ENCODE peak calls at places on chromosomes 11 and 22, in five cellular contexts. O is CD8-positive, alpha-beta T cell; X is tibial nerve; T is colonic mucosa; K is lung. E is an unnamed sample. For H3K4me1, the result is how much of the 10 kb centered on the place peaks cover.

GRCh38 chr22:28188480-28188879 is 269.4 kb upstream of the PITPNB start:
- DNase-seq in O (no peak), X (no peak), T (no peak), K (no peak), E (no peak)

GRCh38 chr11:22809893-22810292 is 19.7 kb downstream of the SVIP start:
- DNase-seq in O (no peak), X (no peak), T (no peak), K (no peak), E (no peak)

GRCh38 chr11:9604134-9604533 is 30.7 kb downstream of the WEE1 start:
- DNase-seq in O (no peak), X (no peak), T (no peak), K (no peak), E (no peak)

GRCh38 chr11:67581469-67581868 is 2.1 kb upstream of the GSTP1 start:
- DNase-seq in O (no peak), X (no peak), T (peak), K (peak), E (no peak)

GRCh38 chr11:110128161-110128560 is 35.0 kb downstream of the ZC3H12C start:
- DNase-seq in O (no peak), X (no peak), T (no peak), K (no peak), E (peak)

GRCh38 chr22:29268511-29269229 is 602 bp downstream of the EWSR1 start:
- DNase-seq in O (peak), X (no peak), T (no peak), K (peak), E (peak)

GRCh38 chr22:37214431-37215025 is 2.3 kb upstream of the SSTR3 start:
- DNase-seq in O (no peak), X (no peak), T (no peak), K (no peak), E (no peak)

GRCh38 chr11:55920537-55920936 is 6.2 kb upstream of the OR5W2 start:
- DNase-seq in O (no peak), X (no peak), T (no peak), K (no peak), E (no peak)

GRCh38 chr11:126588630-126589491 is 233.4 kb downstream of the ST3GAL4 start:
- DNase-seq in O (no peak), X (no peak), T (no peak), K (no peak), E (no peak)

GRCh38 chr11:112339566-112339965 is 78.9 kb upstream of the PLET1 start:
- DNase-seq in O (no peak), X (no peak), T (no peak), K (no peak), E (peak)

GRCh38 chr22:43305806-43306205 is 37.4 kb downstream of the SCUBE1 start:
- DNase-seq in O (no peak), X (no peak), T (no peak), K (no peak), E (no peak)

GRCh38 chr11:34793666-34794065 is 122.5 kb downstream of the APIP start:
- DNase-seq in O (no peak), X (no peak), T (no peak), K (no peak), E (no peak)

GRCh38 chr11:74647404-74647803 is 55.0 kb downstream of the POLD3 start:
- DNase-seq in O (no peak), X (no peak), T (no peak), K (no peak), E (no peak)

GRCh38 chr11:79957702-79958101 is 516.9 kb upstream of the TENM4 start:
- DNase-seq in O (no peak), X (no peak), T (no peak), K (no peak), E (no peak)

GRCh38 chr11:16154715-16155396 is 201.5 kb downstream of the SOX6 start:
- DNase-seq in O (no peak), X (no peak), T (no peak), K (peak), E (peak)

GRCh38 chr22:30246962-30247376 is 410 bp upstream of the LIF start:
- DNase-seq in O (no peak), X (no peak), T (peak), K (no peak), E (no peak)

GRCh38 chr11:129278586-129279319 is 86.6 kb upstream of the ARHGAP32 start:
- DNase-seq in O (no peak), X (no peak), T (no peak), K (no peak), E (peak)

GRCh38 chr22:20418211-20418788 is 19.3 kb downstream of the SCARF2 start:
- DNase-seq in O (peak), X (peak), T (peak), K (peak), E (no peak)

GRCh38 chr11:64572143-64572542 is 18.9 kb upstream of the SLC22A12 start:
- DNase-seq in O (no peak), X (no peak), T (no peak), K (no peak), E (no peak)

GRCh38 chr11:12157241-12157661 is 46.9 kb downstream of the MICAL2 start:
- DNase-seq in O (no peak), X (no peak), T (no peak), K (no peak), E (no peak)

DNA sequence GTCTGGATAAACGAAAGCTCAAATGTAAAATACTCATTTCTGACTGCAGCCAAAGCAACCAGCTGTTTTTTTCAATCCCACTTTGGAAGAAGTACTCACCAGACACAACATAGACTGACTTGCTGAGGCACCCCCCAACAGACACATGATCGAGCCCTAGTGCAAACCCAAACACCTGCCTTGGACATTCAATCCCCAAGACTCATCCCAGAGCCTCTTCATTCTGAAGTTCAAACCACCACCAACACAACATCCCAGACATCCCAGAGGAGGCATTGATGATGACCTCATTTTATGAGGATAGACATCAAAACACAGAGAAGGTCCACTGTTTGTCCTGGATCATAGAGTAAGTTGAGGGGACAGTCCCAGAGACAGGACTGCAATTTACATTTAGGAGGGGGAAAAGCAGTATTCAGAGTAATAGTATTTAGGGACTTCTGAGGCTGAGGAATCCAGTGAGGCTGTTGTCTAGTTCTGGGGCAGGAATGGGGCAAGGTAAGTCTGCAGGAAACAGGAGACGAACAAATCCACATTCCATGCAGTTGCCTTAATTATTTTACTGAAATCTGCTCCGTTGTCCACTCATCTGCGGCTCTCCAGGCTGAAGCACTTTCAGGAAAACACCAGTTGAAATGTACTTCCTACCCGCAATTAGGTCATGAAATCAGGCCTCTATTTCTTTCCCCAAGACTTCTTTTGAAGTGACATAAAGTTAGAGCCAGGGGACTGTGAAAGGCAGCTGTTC is 54.8 kb downstream of the CLPB start:
- DNase-seq in O (no peak), X (no peak), T (no peak), K (no peak), E (no peak)
- H3K27ac ChIP-seq in O (no peak), X (no peak), T (no peak), K (no peak), E (no peak)

DNA sequence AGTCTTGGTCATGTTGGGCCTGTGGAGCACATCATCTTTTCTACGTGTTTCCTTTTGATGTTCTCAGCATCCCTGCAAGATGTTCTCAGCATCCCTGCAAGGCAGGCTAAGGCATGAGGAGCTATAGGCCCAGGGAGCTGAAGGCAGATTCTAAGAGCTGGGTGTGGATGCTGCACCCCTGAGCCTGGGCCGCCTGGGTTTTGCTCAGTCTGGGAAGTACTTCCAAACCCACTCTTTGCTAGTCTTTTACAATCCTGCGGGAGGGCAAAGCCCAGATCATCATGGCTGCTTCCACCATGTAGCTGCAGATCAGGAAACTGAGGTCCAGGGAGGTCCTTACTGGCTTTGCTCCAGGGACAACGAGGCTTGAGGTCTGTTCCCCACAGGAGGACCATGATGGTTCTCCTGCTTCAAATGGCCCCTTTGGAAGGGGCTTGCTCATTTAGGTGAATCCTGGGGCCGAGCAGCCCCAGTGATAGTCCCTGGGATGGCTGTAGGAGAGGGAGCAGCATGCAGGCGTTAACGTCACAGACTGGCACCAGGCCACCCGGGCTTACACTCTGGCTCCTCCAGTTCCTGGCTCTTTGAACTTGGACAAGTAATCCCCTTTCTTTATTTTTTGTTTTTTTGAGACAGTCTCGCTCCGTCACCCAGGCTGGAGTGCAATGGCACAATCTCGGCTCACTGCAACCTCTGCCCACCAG is 10.6 kb downstream of the LRRC75B start:
- DNase-seq in O (no peak), X (no peak), T (no peak), K (no peak), E (no peak)
- H3K4me1 ChIP-seq in O (under half), X (under half), T (under half), K (under half), E (under half)

GRCh38 chr11:28763876-28764275 is 655.7 kb downstream of the METTL15 start:
- DNase-seq in O (no peak), X (no peak), T (no peak), K (no peak), E (no peak)

GRCh38 chr11:28760676-28761390 is 652.6 kb downstream of the METTL15 start:
- DNase-seq in O (no peak), X (no peak), T (no peak), K (no peak), E (no peak)

GRCh38 chr11:28756977-28757376 is 648.8 kb downstream of the METTL15 start:
- DNase-seq in O (no peak), X (no peak), T (no peak), K (no peak), E (peak)

GRCh38 chr11:28759311-28759710 is 651.1 kb downstream of the METTL15 start:
- DNase-seq in O (no peak), X (no peak), T (no peak), K (no peak), E (peak)

GRCh38 chr11:28757725-28758515 is 649.7 kb downstream of the METTL15 start:
- DNase-seq in O (no peak), X (no peak), T (no peak), K (no peak), E (no peak)
- H3K27ac ChIP-seq in O (no peak), X (no peak), T (no peak), K (no peak), E (no peak)

GRCh38 chr11:19910931-19911330 is 198.3 kb downstream of the NAV2 start:
- DNase-seq in O (no peak), X (no peak), T (no peak), K (no peak), E (no peak)
- H3K4me1 ChIP-seq in O (under half), X (under half), T (under half), K (under half), E (under half)

GRCh38 chr11:108786281-108786990 is 121.6 kb downstream of the DDX10 start:
- DNase-seq in O (no peak), X (no peak), T (no peak), K (no peak), E (no peak)
- H3K27ac ChIP-seq in O (no peak), X (no peak), T (no peak), K (no peak), E (no peak)

GRCh38 chr22:40519948-40520331 is 116.6 kb downstream of the MRTFA start:
- DNase-seq in O (no peak), X (no peak), T (no peak), K (no peak), E (no peak)
- H3K4me1 ChIP-seq in O (under half), X (under half), T (under half), K (under half), E (under half)